ENCODE peak calls at places on chromosomes 6 and 20, in eight cellular contexts. V is GM13977; F is stimulated activated CD8-positive, alpha-beta memory T cell treated with anti-CD3 and anti-CD28 coated beads, Interleukin-4, amount 100 ng/mL, for 1 hour; I is LoVo; T is HL-60; Y is fibroblast of mammary gland; S is transverse colon; M is right cardiac atrium. A is an unnamed sample.

GRCh38 chr20:58616411-58616810 is 34.7 kb upstream of the STX16 start:
- DNase-seq in V (no peak), F (no peak), I (no peak), T (no peak), Y (no peak), S (no peak), M (no peak), A (no peak)

GRCh38 chr6:87730310-87730709 is 28.3 kb upstream of the AKIRIN2 start:
- DNase-seq in V (no peak), F (no peak), I (peak; percentile 25), T (peak; percentile 56), Y (peak; percentile 10), S (peak; percentile 40), M (peak; percentile 80), A (no peak)

GRCh38 chr20:4064118-4064962 is 49.0 kb upstream of the RNF24 start:
- DNase-seq in V (no peak), F (no peak), I (peak; percentile 75), T (peak; percentile 91), Y (peak; percentile 99), S (peak; percentile 87), M (peak; percentile 98), A (no peak)

GRCh38 chr6:109182590-109182989 is 87.3 kb downstream of the CEP57L1 start:
- DNase-seq in V (no peak), F (no peak), I (no peak), T (no peak), Y (no peak), S (no peak), M (no peak), A (no peak)

GRCh38 chr20:46316984-46317684 is 8.8 kb upstream of the CDH22 start:
- DNase-seq in V (no peak), F (no peak), I (no peak), T (no peak), Y (no peak), S (no peak), M (peak; percentile 12), A (no peak)

GRCh38 chr6:138520463-138520862 is 21.2 kb upstream of the NHSL1 start:
- DNase-seq in V (no peak), F (no peak), I (peak; percentile 32), T (no peak), Y (peak; percentile 38), S (no peak), M (no peak), A (no peak)

GRCh38 chr20:49151437-49151836 is 36.7 kb downstream of the STAU1 start:
- DNase-seq in V (no peak), F (no peak), I (no peak), T (no peak), Y (no peak), S (no peak), M (no peak), A (no peak)

GRCh38 chr6:25415274-25415673 is 136.1 kb downstream of the CARMIL1 start:
- DNase-seq in V (no peak), F (no peak), I (no peak), T (no peak), Y (no peak), S (no peak), M (no peak), A (no peak)

GRCh38 chr20:32126919-32127318 is 17.4 kb downstream of the TM9SF4 start:
- DNase-seq in V (no peak), F (no peak), I (no peak), T (no peak), Y (no peak), S (no peak), M (no peak), A (no peak)

GRCh38 chr6:40512340-40512739 is 74.8 kb downstream of the LRFN2 start:
- DNase-seq in V (no peak), F (no peak), I (no peak), T (no peak), Y (no peak), S (no peak), M (no peak), A (no peak)

GRCh38 chr6:57242505-57242904 is 20.4 kb upstream of the RAB23 start:
- DNase-seq in V (no peak), F (no peak), I (no peak), T (no peak), Y (peak; percentile 96), S (no peak), M (no peak), A (no peak)

GRCh38 chr20:61445138-61445537 is 193.1 kb downstream of the CDH4 start:
- DNase-seq in V (no peak), F (no peak), I (no peak), T (no peak), Y (no peak), S (no peak), M (no peak), A (no peak)